ENCODE peak calls at places on chromosomes 7 and 10, in ten cellular contexts. G is activated CD4-positive, alpha-beta T cell treated with anti-CD3 and anti-CD28 coated beads, Interleukin-2, amount 10 ng/mL, durations not matched to agents 7 days and 5 days; X is activated T-helper 1 cell treated with anti-CD3 and anti-CD28 coated beads, Interleukin-12 subunit alpha, Interleukin-12 subunit beta, Interleukin-2, Interleukin-4 antibody, amounts not matched to agents 30 ng/mL and 10 ng/mL and 1 ng/mL, durations not matched to agents 14 hours and 24 hours and 36 hours; J is prostate gland; H is H7; M is activated CD8-positive, alpha-beta T cell treated with anti-CD3 and anti-CD28 coated beads, Interleukin-2, amount 10 ng/mL, durations not matched to agents 7 days and 5 days; N is dorsolateral prefrontal cortex; B is progenitor cell of endocrine pancreas; A is RWPE1; I is left colon. P is an unnamed sample.

GRCh38 chr10:5817322-5818047 is 4.3 kb upstream of the GDI2 start:
- DNase-seq in J (no peak), X (no peak), M (no peak), H (no peak), A (no peak), G (no peak), I (no peak), N (no peak), B (no peak), P (no peak)

GRCh38 chr10:111128331-111129167 is 51.7 kb downstream of the ADRA2A start:
- DNase-seq in B (no peak), I (no peak), A (peak), G (no peak), X (no peak), M (no peak), N (no peak), H (no peak), J (no peak), P (no peak)

GRCh38 chr10:24531439-24531838 is 192.2 kb downstream of the ARHGAP21 start:
- DNase-seq in A (no peak), B (no peak), I (no peak), M (no peak), G (no peak), J (no peak), X (no peak), N (no peak), H (no peak), P (no peak)

GRCh38 chr10:122492955-122493597 is 31.7 kb downstream of the HTRA1 start:
- DNase-seq in A (no peak), M (no peak), I (peak), X (no peak), H (no peak), G (no peak), B (no peak), N (no peak), J (no peak), P (no peak)

GRCh38 chr10:102628451-102628911 is 15.8 kb upstream of the TRIM8 start:
- DNase-seq in G (no peak), I (no peak), N (peak), H (peak), A (peak), J (no peak), B (no peak), X (no peak), M (no peak), P (no peak)

GRCh38 chr7:87471430-87471829 is 4.0 kb downstream of the ABCB4 start:
- DNase-seq in G (no peak), X (no peak), H (no peak), M (no peak), N (no peak), B (no peak), A (no peak), J (no peak), I (no peak), P (no peak)

GRCh38 chr10:75040576-75040975 is 70.9 kb upstream of the SAMD8 start:
- DNase-seq in X (no peak), H (no peak), A (no peak), M (no peak), B (no peak), N (no peak), I (no peak), J (no peak), G (no peak), P (no peak)

GRCh38 chr7:73865738-73866445 is 4.9 kb downstream of the TMEM270 start:
- DNase-seq in B (no peak), N (no peak), I (no peak), A (peak), G (no peak), J (peak), X (no peak), M (peak), H (peak), P (no peak)

GRCh38 chr7:133434246-133434865 is 181.5 kb downstream of the EXOC4 start:
- DNase-seq in N (no peak), A (peak), J (no peak), M (no peak), B (no peak), I (no peak), X (no peak), H (no peak), G (peak), P (no peak)

GRCh38 chr7:158016171-158017087 is 571.2 kb downstream of the PTPRN2 start:
- DNase-seq in A (no peak), M (no peak), N (no peak), X (no peak), G (no peak), H (no peak), J (no peak), I (no peak), B (no peak), P (no peak)

GRCh38 chr7:19749658-19750057 is 23.8 kb downstream of the TMEM196 start:
- DNase-seq in X (no peak), I (no peak), H (no peak), B (no peak), N (no peak), J (no peak), A (peak), M (no peak), G (no peak), P (no peak)

GRCh38 chr7:43735802-43736603 is 6.7 kb upstream of the COA1 start:
- DNase-seq in J (no peak), B (no peak), M (no peak), H (no peak), I (no peak), G (no peak), X (no peak), A (no peak), N (no peak), P (no peak)

GRCh38 chr7:93941956-93942355 is 20.4 kb downstream of the GNG11 start:
- DNase-seq in G (no peak), H (no peak), B (no peak), J (no peak), N (no peak), X (no peak), I (no peak), M (no peak), A (no peak), P (no peak)

GRCh38 chr7:117737882-117738281 is 135.4 kb downstream of the CTTNBP2 start:
- DNase-seq in A (no peak), M (no peak), B (no peak), X (no peak), G (no peak), H (no peak), J (no peak), N (peak), I (no peak), P (no peak)

GRCh38 chr7:25311346-25311745 is 83.1 kb upstream of the NPVF start:
- DNase-seq in M (no peak), X (no peak), I (no peak), G (no peak), N (no peak), J (no peak), B (no peak), H (no peak), A (peak), P (no peak)

GRCh38 chr10:3754727-3755439 is 30.1 kb downstream of the KLF6 start:
- DNase-seq in X (no peak), M (no peak), I (no peak), J (no peak), H (no peak), N (no peak), A (peak), B (no peak), G (peak), P (no peak)

GRCh38 chr7:139321071-139321745 is 19.9 kb upstream of the FMC1 start:
- DNase-seq in I (no peak), G (no peak), A (no peak), J (no peak), H (peak), B (no peak), X (no peak), M (no peak), N (no peak), P (no peak)

GRCh38 chr10:3549118-3549517 is 235.9 kb downstream of the KLF6 start:
- DNase-seq in X (no peak), G (no peak), B (no peak), M (no peak), H (no peak), J (no peak), A (no peak), I (no peak), N (no peak), P (no peak)

GRCh38 chr10:76700241-76700640 is 937.4 kb downstream of the KCNMA1 start:
- DNase-seq in M (no peak), G (no peak), X (no peak), A (no peak), H (no peak), I (no peak), N (no peak), J (no peak), B (no peak), P (no peak)

GRCh38 chr7:39428221-39428620 is 138.0 kb upstream of the YAE1 start:
- DNase-seq in A (peak), H (no peak), M (no peak), J (no peak), B (no peak), I (no peak), N (no peak), X (no peak), G (no peak), P (no peak)

GRCh38 chr7:8126768-8127167 is 135.2 kb downstream of the ICA1 start:
- DNase-seq in M (no peak), N (no peak), G (no peak), I (no peak), A (no peak), B (no peak), J (no peak), H (no peak), X (no peak), P (no peak)

GRCh38 chr7:75905785-75906604 is 9.0 kb upstream of the POR start:
- DNase-seq in H (peak), I (peak), J (no peak), B (no peak), X (no peak), N (no peak), G (no peak), M (no peak), A (peak), P (peak)

GRCh38 chr7:30598121-30598876 is 3.6 kb downstream of the GARS1 start:
- DNase-seq in X (no peak), J (no peak), H (no peak), A (no peak), B (no peak), G (no peak), I (no peak), N (no peak), M (no peak), P (no peak)

GRCh38 chr10:14573666-14574261 is 200.9 kb downstream of the FAM107B start:
- DNase-seq in A (peak), X (no peak), G (no peak), B (no peak), H (no peak), M (no peak), N (no peak), I (no peak), J (no peak), P (no peak)

GRCh38 chr7:98223898-98224700 is 12.9 kb downstream of the BHLHA15 start:
- DNase-seq in A (no peak), X (no peak), G (no peak), H (no peak), J (no peak), B (no peak), N (no peak), I (no peak), M (no peak), P (no peak)

GRCh38 chr7:139370943-139371313 is 11.2 kb downstream of the LUC7L2 start:
- DNase-seq in M (no peak), H (no peak), B (no peak), A (no peak), J (no peak), I (no peak), G (no peak), N (no peak), X (no peak), P (no peak)

GRCh38 chr7:138864667-138865066 is 66.7 kb upstream of the ATP6V0A4 start:
- DNase-seq in B (no peak), X (no peak), H (no peak), M (no peak), I (no peak), G (no peak), J (no peak), N (no peak), A (peak), P (no peak)

GRCh38 chr7:27154901-27155815 is 1.3 kb downstream of the HOXA7 start:
- DNase-seq in M (no peak), B (no peak), A (no peak), J (no peak), N (no peak), G (no peak), H (peak), I (peak), X (no peak), P (no peak)

GRCh38 chr10:69644658-69645295 is 14.7 kb downstream of the FAM241B start:
- DNase-seq in N (peak), I (peak), B (peak), J (peak), A (peak), X (no peak), M (peak), H (peak), G (peak), P (no peak)

GRCh38 chr7:66083677-66084076 is 8.1 kb downstream of the ASL start:
- DNase-seq in I (no peak), A (no peak), J (no peak), H (peak), B (no peak), X (no peak), G (no peak), N (no peak), M (no peak), P (no peak)

GRCh38 chr7:47326220-47326619 is 255.7 kb downstream of the TNS3 start:
- DNase-seq in H (peak), M (no peak), X (no peak), B (no peak), A (peak), N (no peak), G (no peak), I (no peak), J (no peak), P (no peak)

GRCh38 chr10:59464483-59464882 is 102.1 kb upstream of the FAM13C start:
- DNase-seq in B (no peak), J (no peak), G (no peak), X (no peak), N (no peak), M (no peak), A (no peak), I (no peak), H (no peak), P (no peak)

GRCh38 chr10:116287906-116288501 is 15.0 kb upstream of the GFRA1 start:
- DNase-seq in A (peak), J (no peak), N (no peak), B (no peak), M (peak), I (no peak), X (no peak), G (peak), H (peak), P (no peak)

GRCh38 chr10:88042162-88043100 is 179.0 kb downstream of the PTEN start:
- DNase-seq in B (no peak), G (no peak), N (no peak), M (no peak), X (no peak), A (peak), I (no peak), J (peak), H (peak), P (no peak)

GRCh38 chr10:89591796-89592271 is 53.2 kb downstream of the PANK1 start:
- DNase-seq in A (no peak), I (no peak), H (no peak), G (no peak), M (no peak), N (no peak), X (no peak), B (no peak), J (no peak), P (no peak)